ENCODE peak calls at places on chromosomes 11 and 22, in five cellular contexts. L, S, I, R and J are unnamed samples.

GRCh38 chr22:36692280-36692679 is 11.3 kb downstream of the CACNG2 start:
- DNase-seq in R (no peak), L (no peak), I (no peak), S (no peak), J (no peak)

GRCh38 chr11:72896431-72896830 is 82.2 kb downstream of the ATG16L2 start:
- DNase-seq in R (no peak), S (no peak), L (no peak), I (no peak), J (no peak)

GRCh38 chr11:46327829-46328228 is 19.4 kb upstream of the DGKZ start:
- DNase-seq in R (no peak), L (no peak), S (no peak), I (no peak), J (no peak)

GRCh38 chr11:63017306-63017974 is 1.8 kb upstream of the SLC22A8 start:
- DNase-seq in S (no peak), L (no peak), I (no peak), R (no peak), J (no peak)

GRCh38 chr11:62556102-62556871 is 9.7 kb upstream of the AHNAK start:
- DNase-seq in R (peak), S (peak), I (peak), L (peak), J (peak)

GRCh38 chr11:91308069-91308468 is 916.5 kb upstream of the FAT3 start:
- DNase-seq in R (no peak), I (no peak), S (no peak), L (no peak), J (no peak)

GRCh38 chr11:61058583-61059259 is 43.6 kb upstream of the CD5 start:
- DNase-seq in L (no peak), R (no peak), S (no peak), I (no peak), J (no peak)

GRCh38 chr11:10488581-10489443 is 33.7 kb downstream of the AMPD3 start:
- DNase-seq in I (no peak), R (no peak), S (no peak), L (no peak), J (no peak)

GRCh38 chr11:72314600-72315386 is 70.8 kb upstream of the PHOX2A start:
- DNase-seq in L (no peak), R (no peak), S (no peak), I (no peak), J (no peak)

GRCh38 chr22:28799834-28800307 is 498 bp downstream of the XBP1 start:
- DNase-seq in I (peak), R (no peak), S (peak), L (peak), J (peak)

GRCh38 chr11:65043881-65044501 is 3.0 kb downstream of the SAC3D1 start:
- DNase-seq in S (no peak), R (peak), L (peak), I (peak), J (peak)

GRCh38 chr11:131652231-131652630 is 281.8 kb downstream of the NTM start:
- DNase-seq in R (no peak), L (no peak), I (no peak), S (no peak), J (no peak)